ENCODE peak calls at places on chromosome 10, in seven cellular contexts. Z is upper lobe of left lung; J is PC-9; Y is hepatocyte; M is CD8-positive, alpha-beta memory T cell; I is adrenal gland; G is naive thymus-derived CD4-positive, alpha-beta T cell. E is an unnamed sample.
A peak's percentile ranks its signal among the peaks of the same experiment; 100 is the strongest.

GRCh38 chr10:100350914-100351485 is 4.0 kb downstream of the SCD start:
- DNase-seq in Z (no peak), J (no peak), Y (no peak), M (no peak), I (no peak), G (no peak), E (no peak)

GRCh38 chr10:87868277-87868676 is 4.9 kb downstream of the PTEN start:
- DNase-seq in Z (no peak), J (no peak), Y (no peak), M (no peak), I (no peak), G (no peak), E (no peak)

GRCh38 chr10:70528726-70529362 is 50.3 kb downstream of the PALD1 start:
- DNase-seq in Z (no peak), J (no peak), Y (no peak), M (no peak), I (no peak), G (no peak), E (no peak)

GRCh38 chr10:74437822-74438221 is 286.8 kb downstream of the ADK start:
- DNase-seq in Z (no peak), J (no peak), Y (no peak), M (no peak), I (peak; percentile 27), G (no peak), E (peak; percentile 27)

GRCh38 chr10:121002586-121003205 is 151.5 kb downstream of the WDR11 start:
- DNase-seq in Z (no peak), J (no peak), Y (no peak), M (no peak), I (no peak), G (no peak), E (no peak)

GRCh38 chr10:24982294-24983064 is 30.1 kb upstream of the PRTFDC1 start:
- DNase-seq in Z (no peak), J (no peak), Y (no peak), M (no peak), I (no peak), G (no peak), E (no peak)

GRCh38 chr10:77946084-77946483 is 19.5 kb upstream of the DLG5 start:
- DNase-seq in Z (no peak), J (no peak), Y (no peak), M (no peak), I (no peak), G (no peak), E (peak; percentile 15)

GRCh38 chr10:19922236-19922963 is 106.2 kb downstream of the PLXDC2 start:
- DNase-seq in Z (no peak), J (no peak), Y (peak; percentile 20), M (no peak), I (peak; percentile 66), G (no peak), E (no peak)

GRCh38 chr10:12348870-12349627 is at the start of gene CAMK1D:
- DNase-seq in Z (peak; percentile 97), J (peak; percentile 70), Y (peak; percentile 80), M (peak; percentile 83), I (peak; percentile 79), G (peak; percentile 86), E (peak; percentile 70)

GRCh38 chr10:4201866-4202825 is 417.1 kb upstream of the KLF6 start:
- DNase-seq in Z (no peak), J (peak; percentile 13), Y (no peak), M (no peak), I (no peak), G (no peak), E (no peak)

GRCh38 chr10:131221632-131222277 is 89.8 kb downstream of the TCERG1L start:
- DNase-seq in Z (no peak), J (no peak), Y (no peak), M (no peak), I (no peak), G (no peak), E (no peak)

DNA sequence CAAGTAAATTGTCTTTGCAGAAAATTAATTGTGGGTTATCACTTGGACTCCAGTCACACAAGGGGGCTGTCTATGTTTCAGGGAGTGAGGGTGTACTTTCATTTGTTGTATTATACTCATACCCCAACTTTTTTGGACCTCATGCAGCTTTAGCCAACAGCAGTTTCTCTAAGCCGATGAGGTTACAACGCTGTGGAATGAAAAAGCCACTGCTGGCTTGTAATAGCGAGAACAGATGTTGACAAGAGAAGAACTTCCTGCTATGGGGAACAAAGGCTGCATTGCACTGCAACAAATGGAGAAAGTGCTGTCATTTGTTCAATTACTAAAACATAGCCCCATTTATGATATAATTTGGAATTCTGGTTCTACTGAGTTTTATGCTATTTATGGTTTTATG is 104.2 kb upstream of the TMEM72 start:
- DNase-seq in Z (no peak), J (no peak), Y (no peak), M (no peak), I (no peak), G (no peak), E (no peak)
- H3K4me1 ChIP-seq in Z (peaks cover 5% of the 10 kb centered on the region), J (no peaks in the 10 kb centered on the region), Y (no peaks in the 10 kb centered on the region), M (no peaks in the 10 kb centered on the region), I (no peaks in the 10 kb centered on the region), G (no peaks in the 10 kb centered on the region), E (peaks cover 4% of the 10 kb centered on the region)

DNA sequence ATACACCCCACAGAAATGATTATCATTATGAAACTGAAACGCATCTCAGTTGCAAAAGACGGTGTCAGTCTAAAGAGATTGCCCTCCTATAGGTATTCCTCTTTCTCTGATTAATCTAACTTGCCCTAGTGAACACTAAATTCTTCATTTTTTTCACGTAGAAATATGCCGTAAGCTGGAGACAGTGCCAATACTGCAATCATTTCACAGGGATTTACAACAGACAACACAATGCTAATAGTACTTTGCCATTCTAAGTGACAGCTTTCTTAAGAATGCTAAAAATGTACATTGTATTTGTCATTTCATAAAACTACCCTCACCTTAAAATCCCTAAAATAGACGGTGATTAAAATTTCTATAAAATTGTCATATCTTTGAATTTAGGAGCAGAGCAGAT is 9.2 kb downstream of the EBF3 start:
- DNase-seq in Z (no peak), J (no peak), Y (no peak), M (no peak), I (no peak), G (no peak), E (no peak)
- H3K4me3 ChIP-seq in Z (no peak overlapping the region), J (no peak overlapping the region), Y (no peak overlapping the region), M (no peak overlapping the region), I (no peak overlapping the region), G (no peak overlapping the region), E (no peak overlapping the region)

DNA sequence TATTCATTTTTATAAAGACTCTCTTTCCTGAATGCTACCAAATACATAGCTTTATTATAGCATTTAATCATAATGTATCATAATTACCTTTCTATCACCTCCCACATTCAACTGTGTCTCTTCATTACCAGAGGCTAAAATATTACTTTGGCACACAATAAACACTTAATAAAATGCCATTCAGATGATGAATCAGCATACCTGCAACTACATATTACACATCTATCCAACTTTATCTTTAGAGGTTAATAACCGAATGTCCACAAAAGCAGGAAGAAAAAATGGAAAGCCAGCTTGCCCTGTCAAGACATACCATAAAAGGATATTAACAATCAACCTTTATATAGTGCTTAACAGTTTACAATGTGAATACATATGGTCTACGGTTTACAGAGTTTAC is 12.8 kb downstream of the CACUL1 start:
- DNase-seq in Z (no peak), J (no peak), Y (no peak), M (no peak), I (no peak), G (no peak), E (no peak)
- H3K27ac ChIP-seq in Z (no peak overlapping the region), J (peak overlapping the region; percentile 67), Y (peak overlapping the region; percentile 13), M (no peak overlapping the region), I (no peak overlapping the region), G (no peak overlapping the region), E (peak overlapping the region; percentile 51)

GRCh38 chr10:566241-566885 is 123.1 kb downstream of the DIP2C start:
- DNase-seq in Z (no peak), J (no peak), Y (peak; percentile 35), M (no peak), I (no peak), G (no peak), E (no peak)
- H3K4me1 ChIP-seq in Z (peaks cover 2% of the 10 kb centered on the region), J (no peaks in the 10 kb centered on the region), Y (no peaks in the 10 kb centered on the region), M (no peaks in the 10 kb centered on the region), I (no peaks in the 10 kb centered on the region), G (no peaks in the 10 kb centered on the region), E (no peaks in the 10 kb centered on the region)

GRCh38 chr10:112239347-112239746 is 43.9 kb upstream of the TECTB start:
- DNase-seq in Z (peak; percentile 30), J (no peak), Y (no peak), M (no peak), I (no peak), G (no peak), E (no peak)

GRCh38 chr10:112232670-112233069 is 49.1 kb upstream of the GPAM start:
- DNase-seq in Z (no peak), J (no peak), Y (no peak), M (no peak), I (no peak), G (no peak), E (no peak)

GRCh38 chr10:112236486-112236885 is 46.7 kb upstream of the TECTB start:
- DNase-seq in Z (no peak), J (no peak), Y (no peak), M (no peak), I (no peak), G (no peak), E (no peak)

GRCh38 chr10:112235141-112235540 is 48.1 kb upstream of the TECTB start:
- DNase-seq in Z (no peak), J (no peak), Y (no peak), M (no peak), I (no peak), G (no peak), E (no peak)

GRCh38 chr10:112235920-112236319 is 47.3 kb upstream of the TECTB start:
- DNase-seq in Z (no peak), J (no peak), Y (no peak), M (no peak), I (no peak), G (no peak), E (no peak)
- H3K4me3 ChIP-seq in Z (no peak overlapping the region), J (no peak overlapping the region), Y (no peak overlapping the region), M (no peak overlapping the region), I (no peak overlapping the region), G (no peak overlapping the region), E (no peak overlapping the region)

DNA sequence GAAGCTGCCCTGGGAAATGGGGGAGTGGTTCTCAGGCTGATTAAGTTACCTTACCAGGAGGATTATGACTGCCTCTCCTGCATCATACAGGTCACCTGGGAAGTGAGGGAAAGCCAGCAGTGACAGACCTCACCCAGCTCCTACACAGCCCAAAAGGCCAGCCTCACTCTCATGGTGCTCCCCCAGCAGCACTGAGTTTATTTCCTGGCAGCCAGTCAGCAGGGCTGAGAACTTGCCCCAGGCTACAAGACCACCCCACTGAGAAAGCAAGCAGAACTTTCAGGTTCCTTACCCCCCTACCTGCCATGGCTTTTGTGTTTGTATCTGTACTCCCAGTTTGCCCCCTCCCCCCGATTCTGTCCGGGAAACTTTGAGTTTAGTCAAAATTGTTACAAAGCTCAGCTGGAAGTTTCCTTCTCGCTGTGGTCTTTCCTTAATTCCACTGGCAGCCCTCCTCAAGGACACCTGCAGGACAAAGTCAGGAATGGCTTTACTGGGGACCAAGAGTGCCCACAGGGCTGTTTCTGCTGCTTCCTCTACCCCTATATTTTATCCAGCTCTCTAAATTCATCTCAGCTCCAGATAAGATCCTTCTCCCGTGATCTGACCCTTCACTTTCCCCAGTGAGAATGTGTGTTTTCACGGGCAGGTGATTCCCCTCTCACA is 649.8 kb upstream of the MBL2 start:
- DNase-seq in Z (no peak), J (no peak), Y (no peak), M (no peak), I (no peak), G (no peak), E (no peak)
- H3K27ac ChIP-seq in Z (no peak overlapping the region), J (no peak overlapping the region), Y (no peak overlapping the region), M (no peak overlapping the region), I (no peak overlapping the region), G (no peak overlapping the region), E (no peak overlapping the region)

E was measured in SJSA1.